ENCODE peak calls at places on chromosomes 6 and 20, in ten cellular contexts. W is CD8-positive, alpha-beta T cell; V is NCI-H2029 treated with DMSO at 0.1 percent for 48 hours; K is RWPE1; S is NCI-H526 treated with DMSO at 0.1 percent for 48 hours; G is iPS-NIHi11; R is tibial artery; E is fibroblast of lung; C is activated CD4-positive, alpha-beta T cell treated with anti-CD3 and anti-CD28 coated beads, Interleukin-2, amount 10 ng/mL, durations not matched to agents 7 days and 5 days; A is iris pigment epithelial cell. Q is an unnamed sample.

GRCh38 chr6:167996424-167997199 is 859 bp upstream of the KIF25 start:
- DNase-seq in A (no peak), C (no peak), E (no peak), V (no peak), R (no peak), K (no peak), G (peak; percentile 64), S (peak; percentile 27), W (no peak), Q (no peak)

GRCh38 chr20:58838174-58838573 is 12.5 kb downstream of the GNAS-AS1 start:
- DNase-seq in C (no peak), R (no peak), K (no peak), A (no peak), W (no peak), V (no peak), G (no peak), E (no peak), S (no peak), Q (no peak)

GRCh38 chr20:22403860-22404608 is 180.3 kb downstream of the FOXA2 start:
- DNase-seq in V (peak; percentile 34), A (no peak), C (no peak), W (no peak), S (peak; percentile 94), G (no peak), E (no peak), R (no peak), K (no peak), Q (no peak)

GRCh38 chr6:106161475-106161874 is 75.3 kb downstream of the PRDM1 start:
- DNase-seq in R (no peak), E (no peak), G (no peak), C (no peak), A (no peak), W (no peak), K (no peak), V (no peak), S (no peak), Q (no peak)

GRCh38 chr6:52352239-52353008 is 9.5 kb upstream of the PAQR8 start:
- DNase-seq in C (no peak), S (no peak), R (peak; percentile 31), V (peak; percentile 32), K (peak; percentile 82), G (no peak), W (no peak), A (peak; percentile 91), E (peak; percentile 94), Q (no peak)

GRCh38 chr20:63955281-63955845 is 853 bp downstream of the UCKL1 start:
- DNase-seq in V (no peak), A (no peak), C (peak; percentile 42), E (peak; percentile 28), K (no peak), W (peak; percentile 49), R (no peak), S (peak; percentile 13), G (peak; percentile 62), Q (no peak)

GRCh38 chr6:24949020-24949569 is 13.3 kb upstream of the RIPOR2 start:
- DNase-seq in K (no peak), A (no peak), S (no peak), E (no peak), V (no peak), C (peak; percentile 90), R (no peak), G (no peak), W (peak; percentile 63), Q (no peak)

GRCh38 chr20:63703471-63703975 is 4.3 kb downstream of the ARFRP1 start:
- DNase-seq in R (peak; percentile 20), S (no peak), C (no peak), K (no peak), W (no peak), A (no peak), E (no peak), V (no peak), G (peak; percentile 2), Q (no peak)

GRCh38 chr6:49462599-49462926 is 490 bp downstream of the MMUT start:
- DNase-seq in S (no peak), G (peak; percentile 3), A (no peak), K (no peak), R (no peak), E (peak; percentile 2), V (no peak), C (no peak), W (no peak), Q (no peak)

GRCh38 chr6:160134779-160135547 is 13.3 kb downstream of the SLC22A1 start:
- DNase-seq in E (no peak), V (no peak), A (no peak), S (no peak), W (no peak), K (no peak), R (no peak), G (no peak), C (no peak), Q (no peak)

GRCh38 chr20:3716195-3716834 is 3.9 kb upstream of the SIGLEC1 start:
- DNase-seq in C (peak; percentile 19), W (peak; percentile 17), A (peak; percentile 42), E (peak; percentile 34), V (no peak), R (no peak), G (peak; percentile 77), S (peak; percentile 37), K (peak; percentile 52), Q (no peak)

GRCh38 chr20:47989957-47990356 is 204.7 kb upstream of the SULF2 start:
- DNase-seq in V (no peak), S (peak; percentile 10), R (no peak), A (no peak), K (peak; percentile 56), G (no peak), W (no peak), E (no peak), C (no peak), Q (no peak)

GRCh38 chr6:13846841-13847240 is 32.5 kb upstream of the MCUR1 start:
- DNase-seq in S (no peak), R (no peak), G (peak; percentile 82), A (no peak), V (no peak), W (no peak), K (no peak), E (no peak), C (no peak), Q (no peak)

GRCh38 chr6:16488813-16489212 is 250.4 kb downstream of the GMPR start:
- DNase-seq in K (no peak), W (no peak), E (no peak), S (no peak), A (no peak), G (no peak), R (no peak), C (no peak), V (no peak), Q (no peak)

GRCh38 chr6:163999475-164000125 is 585.1 kb downstream of the QKI start:
- DNase-seq in R (no peak), K (no peak), E (no peak), G (no peak), S (no peak), C (no peak), A (no peak), W (no peak), V (no peak), Q (no peak)

GRCh38 chr6:93318127-93318526 is 101.2 kb downstream of the EPHA7 start:
- DNase-seq in E (no peak), K (no peak), G (no peak), W (no peak), R (no peak), A (no peak), S (no peak), V (no peak), C (no peak), Q (no peak)

GRCh38 chr6:64013061-64013410 is 377.4 kb downstream of the PHF3 start:
- DNase-seq in E (no peak), G (no peak), S (no peak), A (peak; percentile 1), K (no peak), W (no peak), C (no peak), V (no peak), R (no peak), Q (no peak)

GRCh38 chr6:122621638-122622037 is 11.4 kb downstream of the PKIB start:
- DNase-seq in S (no peak), E (no peak), C (no peak), W (no peak), R (no peak), A (no peak), G (no peak), K (no peak), V (peak; percentile 92), Q (no peak)

GRCh38 chr6:7594579-7595125 is 4.7 kb downstream of the SNRNP48 start:
- DNase-seq in C (no peak), G (no peak), R (no peak), E (peak; percentile 5), K (no peak), V (no peak), W (no peak), S (no peak), A (no peak), Q (no peak)

GRCh38 chr6:15781333-15781732 is 118.5 kb upstream of the DTNBP1 start:
- DNase-seq in A (no peak), C (no peak), W (no peak), R (no peak), G (no peak), K (no peak), E (no peak), S (no peak), V (no peak), Q (no peak)

GRCh38 chr6:124480021-124480430 is 482.2 kb upstream of the RNF217 start:
- DNase-seq in R (no peak), C (no peak), G (no peak), W (no peak), V (no peak), K (no peak), A (peak; percentile 44), E (peak; percentile 75), S (no peak), Q (no peak)

GRCh38 chr6:40832691-40833090 is 206.3 kb downstream of the UNC5CL start:
- DNase-seq in S (no peak), V (no peak), R (no peak), C (no peak), E (no peak), A (no peak), G (no peak), W (no peak), K (no peak), Q (no peak)

GRCh38 chr6:44011350-44011925 is 115.8 kb downstream of the MRPL14 start:
- DNase-seq in K (no peak), S (no peak), R (peak; percentile 2), W (no peak), G (no peak), V (no peak), A (no peak), C (no peak), E (peak; percentile 60), Q (no peak)

GRCh38 chr20:35298264-35298663 is 6.0 kb upstream of the FAM83C start:
- DNase-seq in A (no peak), W (no peak), C (no peak), R (no peak), E (no peak), S (no peak), V (no peak), K (no peak), G (no peak), Q (peak; percentile 7)

GRCh38 chr6:115195239-115195638 is 852.4 kb upstream of the HS3ST5 start:
- DNase-seq in K (no peak), V (peak; percentile 90), R (no peak), A (no peak), E (no peak), W (no peak), C (no peak), S (no peak), G (no peak), Q (no peak)

GRCh38 chr6:149237464-149237863 is 80.0 kb upstream of the TAB2 start:
- DNase-seq in S (no peak), W (no peak), A (no peak), C (no peak), G (no peak), K (no peak), E (no peak), R (no peak), V (no peak), Q (no peak)

GRCh38 chr20:56698749-56699148 is 69.6 kb downstream of the TFAP2C start:
- DNase-seq in W (no peak), A (no peak), K (no peak), R (no peak), S (no peak), V (no peak), C (no peak), G (no peak), E (no peak), Q (no peak)

GRCh38 chr6:14258117-14258516 is 140.5 kb downstream of the CD83 start:
- DNase-seq in A (no peak), W (no peak), K (no peak), G (no peak), E (peak; percentile 35), S (no peak), R (no peak), C (no peak), V (no peak), Q (no peak)

Q was measured in adrenal gland.